ENCODE peak calls at places on chromosome 20, in six cellular contexts. O is progenitor cell of endocrine pancreas, Z is astrocyte of the spinal cord, C is HepG2, A is AG09319, B is neural progenitor cell. U is an unnamed sample.

GRCh38 chr20:14824996-14825395 is 487.6 kb upstream of the FLRT3 start:
- DNase-seq in B (peak), A (no peak), Z (no peak), C (no peak), O (no peak), U (no peak)

GRCh38 chr20:23084282-23084844 is 1.8 kb downstream of the CD93 start:
- DNase-seq in C (no peak), B (no peak), A (no peak), O (no peak), Z (no peak), U (peak)

GRCh38 chr20:51195419-51195901 is 172.6 kb upstream of the KCNG1 start:
- DNase-seq in B (no peak), O (no peak), A (no peak), C (no peak), Z (peak), U (no peak)

GRCh38 chr20:56689318-56689717 is 60.2 kb downstream of the TFAP2C start:
- DNase-seq in O (no peak), A (peak), B (no peak), Z (peak), C (no peak), U (no peak)

GRCh38 chr20:50041238-50041915 is 58.6 kb downstream of the SNAI1 start:
- DNase-seq in C (no peak), O (no peak), A (no peak), B (no peak), Z (no peak), U (no peak)

GRCh38 chr20:44324343-44324742 is 12.5 kb upstream of the R3HDML start:
- DNase-seq in A (no peak), C (no peak), Z (peak), O (no peak), B (peak), U (no peak)

GRCh38 chr20:41339957-41340326 is 679 bp upstream of the LPIN3 start:
- DNase-seq in A (no peak), Z (peak), B (peak), O (peak), C (peak), U (peak)

GRCh38 chr20:54630582-54630981 is 155.2 kb downstream of the DOK5 start:
- DNase-seq in C (no peak), A (no peak), O (no peak), Z (no peak), B (no peak), U (no peak)

GRCh38 chr20:33674294-33675126 is at the start of gene NECAB3:
- DNase-seq in A (no peak), C (peak), O (peak), Z (peak), B (peak), U (peak)

GRCh38 chr20:51497542-51498467 is 44.7 kb downstream of the NFATC2 start:
- DNase-seq in Z (no peak), A (no peak), O (no peak), C (no peak), B (no peak), U (no peak)

GRCh38 chr20:7090753-7091310 is 323.3 kb downstream of the BMP2 start:
- DNase-seq in C (no peak), B (no peak), Z (no peak), O (no peak), A (no peak), U (no peak)

GRCh38 chr20:7091655-7092054 is 324.2 kb downstream of the BMP2 start:
- DNase-seq in A (no peak), C (no peak), O (no peak), Z (no peak), B (no peak), U (no peak)

GRCh38 chr20:7090001-7090400 is 322.5 kb downstream of the BMP2 start:
- DNase-seq in O (no peak), A (no peak), B (no peak), Z (no peak), C (no peak), U (no peak)

DNA sequence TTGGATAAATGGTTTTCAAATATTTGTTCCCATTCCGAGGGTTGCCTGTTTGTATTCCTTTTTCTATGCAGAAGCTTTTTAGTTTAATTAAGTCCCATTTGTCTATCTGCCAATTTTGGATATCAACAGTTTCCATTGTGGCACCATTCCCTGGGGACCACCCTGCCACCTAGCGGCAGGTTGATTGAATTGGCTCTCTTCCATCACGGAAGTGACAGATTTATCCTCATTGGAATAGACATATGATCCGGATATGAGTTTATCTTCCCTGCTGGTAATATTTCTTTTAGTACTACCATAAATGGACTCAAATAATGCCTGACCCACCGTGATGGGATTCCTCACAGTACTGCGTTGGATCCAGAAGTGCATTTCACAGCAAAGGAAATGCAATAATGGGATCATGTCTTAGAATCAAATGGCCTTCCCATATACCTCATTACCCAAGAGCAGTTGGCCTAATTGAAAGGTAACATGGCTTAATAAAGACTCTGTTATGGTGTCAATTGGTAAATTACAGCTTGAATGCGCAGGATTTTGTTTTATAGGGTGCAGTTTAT is 327.0 kb downstream of the BMP2 start:
- DNase-seq in Z (peak), A (no peak), C (peak), O (no peak), B (peak), U (no peak)
- TF ChIP-seq CTCF in Z (peak), A (peak), C (peak), O (peak), B (peak), U (peak)

GRCh38 chr20:17969276-17969883 is 562 bp downstream of the MGME1 start:
- DNase-seq in C (peak), A (no peak), Z (no peak), B (peak), O (no peak), U (no peak)

GRCh38 chr20:17967595-17968365 is 814 bp downstream of the SNX5 start:
- DNase-seq in A (no peak), O (no peak), C (no peak), Z (peak), B (no peak), U (no peak)

GRCh38 chr20:17966432-17967312 is 1.9 kb downstream of the SNX5 start:
- DNase-seq in C (peak), O (no peak), B (no peak), A (no peak), Z (peak), U (no peak)

GRCh38 chr20:17969884-17970409 is 1.1 kb downstream of the MGME1 start:
- DNase-seq in O (no peak), Z (peak), B (peak), A (no peak), C (peak), U (no peak)

GRCh38 chr20:17968366-17969275 is at the start of the genes MGME1 and SNX5:
- DNase-seq in C (peak), B (peak), A (peak), Z (peak), O (peak), U (peak)
- TF ChIP-seq CTCF in C (peak), B (no peak), A (no peak), Z (no peak), O (no peak), U (no peak)

GRCh38 chr20:59519707-59520014 is 84.7 kb upstream of the PHACTR3 start:
- DNase-seq in Z (no peak), B (no peak), A (no peak), O (no peak), C (no peak), U (no peak)
- TF ChIP-seq CTCF in Z (no peak), B (no peak), A (no peak), O (no peak), C (no peak), U (no peak)

GRCh38 chr20:47063808-47064207 is 169.2 kb downstream of the EYA2 start:
- DNase-seq in Z (no peak), C (no peak), B (peak), A (no peak), O (no peak), U (no peak)
- TF ChIP-seq CTCF in Z (no peak), C (no peak), B (peak), A (no peak), O (no peak), U (no peak)

GRCh38 chr20:52748235-52748950 is 223.8 kb upstream of the TSHZ2 start:
- DNase-seq in C (no peak), B (no peak), Z (no peak), O (no peak), A (no peak), U (no peak)

GRCh38 chr20:52746190-52746589 is 226.0 kb upstream of the TSHZ2 start:
- DNase-seq in O (no peak), A (no peak), C (no peak), B (peak), Z (no peak), U (no peak)

GRCh38 chr20:52749020-52749419 is 223.1 kb upstream of the TSHZ2 start:
- DNase-seq in C (no peak), B (no peak), A (no peak), O (no peak), Z (no peak), U (no peak)

GRCh38 chr20:52746768-52747167 is 225.4 kb upstream of the TSHZ2 start:
- DNase-seq in O (no peak), C (no peak), A (no peak), B (no peak), Z (no peak), U (no peak)

GRCh38 chr20:52747736-52748135 is 224.4 kb upstream of the TSHZ2 start:
- DNase-seq in A (no peak), O (no peak), Z (no peak), B (peak), C (peak), U (no peak)
- TF ChIP-seq CTCF in A (peak), O (peak), Z (no peak), B (peak), C (peak), U (no peak)

GRCh38 chr20:25079171-25079570 is 2.8 kb downstream of the VSX1 start:
- DNase-seq in O (no peak), A (no peak), B (no peak), Z (no peak), C (no peak), U (peak)

GRCh38 chr20:25078662-25079061 is 3.3 kb downstream of the VSX1 start:
- DNase-seq in B (no peak), O (no peak), Z (no peak), C (no peak), A (no peak), U (peak)

GRCh38 chr20:25076201-25076600 is 5.7 kb downstream of the VSX1 start:
- DNase-seq in O (peak), Z (no peak), C (no peak), A (no peak), B (no peak), U (peak)

GRCh38 chr20:25077610-25078169 is 4.3 kb downstream of the VSX1 start:
- DNase-seq in O (no peak), A (no peak), B (peak), C (peak), Z (no peak), U (peak)

GRCh38 chr20:25076731-25077609 is 5.0 kb downstream of the VSX1 start:
- DNase-seq in B (peak), A (no peak), Z (no peak), O (peak), C (peak), U (peak)
- TF ChIP-seq CTCF in B (peak), A (peak), Z (peak), O (peak), C (peak), U (no peak)

GRCh38 chr20:21529863-21530262 is 16.0 kb upstream of the NKX2-2 start:
- DNase-seq in A (no peak), B (peak), O (no peak), Z (no peak), C (peak), U (peak)
- TF ChIP-seq CTCF in A (no peak), B (peak), O (peak), Z (no peak), C (peak), U (no peak)